ENCODE peak calls at places on chromosomes 5 and 9, in four cellular contexts. Y is GM13976; N is naive thymus-derived CD8-positive, alpha-beta T cell; I is neural crest cell. U is an unnamed sample.

GRCh38 chr5:139845846-139846681 is 50.5 kb downstream of the PSD2 start:
- DNase-seq in Y (no peak), N (no peak), I (no peak), U (no peak)

GRCh38 chr5:142981475-142981874 is 211.3 kb downstream of the ARHGAP26 start:
- DNase-seq in Y (no peak), N (no peak), I (no peak), U (peak)

GRCh38 chr9:133478851-133479711 is at the start of gene SLC2A6:
- DNase-seq in Y (peak), N (peak), I (peak), U (peak)

GRCh38 chr5:87541033-87541432 is 128.3 kb upstream of the CCNH start:
- DNase-seq in Y (no peak), N (no peak), I (no peak), U (no peak)

GRCh38 chr5:93162201-93162654 is 418.8 kb downstream of the NR2F1-AS1 start:
- DNase-seq in Y (no peak), N (no peak), I (no peak), U (no peak)

GRCh38 chr9:96554801-96555566 is 64.7 kb downstream of the CDC14B start:
- DNase-seq in Y (no peak), N (no peak), I (no peak), U (no peak)

GRCh38 chr5:140926903-140927573 is 939 bp downstream of the PCDHAC1 start:
- DNase-seq in Y (no peak), N (no peak), I (no peak), U (peak)

GRCh38 chr9:72982161-72982799 is 29.4 kb upstream of the ALDH1A1 start:
- DNase-seq in Y (no peak), N (no peak), I (no peak), U (no peak)

GRCh38 chr9:130497139-130497538 is 52.4 kb downstream of the ASS1 start:
- DNase-seq in Y (no peak), N (no peak), I (no peak), U (peak)

GRCh38 chr9:88988796-88989641 is 2.2 kb upstream of the S1PR3 start:
- DNase-seq in Y (no peak), N (no peak), I (no peak), U (no peak)

GRCh38 chr5:66232701-66233100 is 88.6 kb downstream of the SREK1 start:
- DNase-seq in Y (no peak), N (no peak), I (peak), U (peak)

GRCh38 chr5:128380324-128380723 is 157.7 kb downstream of the FBN2 start:
- DNase-seq in Y (no peak), N (no peak), I (no peak), U (no peak)

GRCh38 chr9:114782586-114782985 is 23.3 kb downstream of the TNFSF15 start:
- DNase-seq in Y (no peak), N (no peak), I (no peak), U (no peak)

GRCh38 chr9:134442486-134443168 is 116.4 kb downstream of the RXRA start:
- DNase-seq in Y (no peak), N (no peak), I (no peak), U (no peak)

GRCh38 chr9:129273136-129273895 is 95.3 kb upstream of the IER5L start:
- DNase-seq in Y (peak), N (no peak), I (no peak), U (no peak)

GRCh38 chr5:463301-463700 is 20.3 kb downstream of the EXOC3 start:
- DNase-seq in Y (no peak), N (no peak), I (no peak), U (no peak)

GRCh38 chr5:74095871-74096270 is 469.9 kb downstream of the ARHGEF28 start:
- DNase-seq in Y (no peak), N (no peak), I (no peak), U (no peak)

GRCh38 chr5:61306531-61307195 is 25.4 kb upstream of the ZSWIM6 start:
- DNase-seq in Y (peak), N (no peak), I (no peak), U (no peak)

GRCh38 chr5:122929980-122930379 is 84.6 kb downstream of the SNX24 start:
- DNase-seq in Y (no peak), N (no peak), I (no peak), U (no peak)

GRCh38 chr5:122965111-122965510 is 71.4 kb downstream of the PPIC start:
- DNase-seq in Y (no peak), N (no peak), I (no peak), U (peak)

GRCh38 chr5:126449751-126450271 is 26.6 kb downstream of the GRAMD2B start:
- DNase-seq in Y (peak), N (peak), I (no peak), U (no peak)

GRCh38 chr9:127525426-127526188 is 74.3 kb downstream of the LRSAM1 start:
- DNase-seq in Y (no peak), N (no peak), I (no peak), U (no peak)

GRCh38 chr9:114923918-114924317 is 6.5 kb downstream of the TNFSF8 start:
- DNase-seq in Y (no peak), N (no peak), I (no peak), U (no peak)

GRCh38 chr5:98827161-98827560 is 53.7 kb downstream of the RGMB start:
- DNase-seq in Y (peak), N (no peak), I (no peak), U (no peak)

GRCh38 chr9:121914017-121914595 is 179.0 kb downstream of the TTLL11 start:
- DNase-seq in Y (no peak), N (no peak), I (no peak), U (no peak)

GRCh38 chr5:76326559-76327351 is 76.3 kb upstream of the IQGAP2 start:
- DNase-seq in Y (no peak), N (no peak), I (peak), U (no peak)

GRCh38 chr5:58871648-58872242 is 288.9 kb downstream of the RAB3C start:
- DNase-seq in Y (no peak), N (no peak), I (peak), U (no peak)

GRCh38 chr9:749712-750111 is 91.8 kb upstream of the DMRT1 start:
- DNase-seq in Y (no peak), N (peak), I (no peak), U (no peak)

GRCh38 chr5:21918451-21918850 is 934.7 kb downstream of the CDH12 start:
- DNase-seq in Y (no peak), N (no peak), I (no peak), U (no peak)

GRCh38 chr9:133591116-133591910 is 17.9 kb downstream of the FAM163B start:
- DNase-seq in Y (no peak), N (no peak), I (no peak), U (no peak)

GRCh38 chr5:128708841-128709240 is 170.8 kb upstream of the FBN2 start:
- DNase-seq in Y (no peak), N (no peak), I (no peak), U (no peak)

GRCh38 chr9:21455320-21455719 is 15.1 kb downstream of the IFNA1 start:
- DNase-seq in Y (peak), N (peak), I (no peak), U (peak)

GRCh38 chr9:72383978-72384709 is 19.1 kb upstream of the ZFAND5 start:
- DNase-seq in Y (no peak), N (no peak), I (no peak), U (no peak)

GRCh38 chr5:55546991-55547390 is 12.2 kb upstream of the PLPP1 start:
- DNase-seq in Y (no peak), N (no peak), I (no peak), U (no peak)

GRCh38 chr9:78215706-78216105 is 20.2 kb upstream of the CEP78 start:
- DNase-seq in Y (no peak), N (no peak), I (no peak), U (no peak)

GRCh38 chr9:88814521-88815101 is 176.7 kb upstream of the S1PR3 start:
- DNase-seq in Y (no peak), N (no peak), I (no peak), U (no peak)

GRCh38 chr9:6567140-6567591 is 78.4 kb downstream of the GLDC start:
- DNase-seq in Y (no peak), N (no peak), I (no peak), U (no peak)

GRCh38 chr9:91824591-91825339 is 125.3 kb downstream of the ROR2 start:
- DNase-seq in Y (no peak), N (no peak), I (no peak), U (no peak)

U was measured in NCI-H2227 treated with DMSO at 0.1 percent for 48 hours.